ENCODE peak calls at places on chromosomes 6 and 20, in nine cellular contexts. A is NCI-H1436; E is effector memory CD4-positive, alpha-beta T cell; Z is activated CD4-positive, alpha-beta T cell treated with anti-CD3 and anti-CD28 coated beads, Interleukin-2, amount 50 U/mL, for 24 hours; Y is NCI-H2081; H is NCI-H510A treated with DMSO at 0.1 percent for 48 hours; X is H54; O is cardiac fibroblast; U is activated CD4-positive, alpha-beta memory T cell treated with anti-CD3 and anti-CD28 coated beads, Interleukin-2, amount 10 ng/mL, durations not matched to agents 7 days and 5 days. P is an unnamed sample.

GRCh38 chr6:2410982-2411381 is 165.6 kb upstream of the GMDS start:
- DNase-seq in A (no peak), E (no peak), Z (no peak), Y (no peak), H (no peak), X (no peak), O (no peak), U (no peak), P (no peak)

GRCh38 chr6:157443066-157443800 is 62.2 kb downstream of the ZDHHC14 start:
- DNase-seq in A (no peak), E (no peak), Z (no peak), Y (no peak), H (no peak), X (no peak), O (peak; percentile 80), U (peak; percentile 37), P (no peak)

GRCh38 chr6:98777762-98778161 is 56.6 kb upstream of the POU3F2 start:
- DNase-seq in A (no peak), E (no peak), Z (no peak), Y (no peak), H (no peak), X (no peak), O (no peak), U (no peak), P (no peak)

GRCh38 chr6:149317656-149318571 is at the start of gene TAB2:
- DNase-seq in A (no peak), E (peak; percentile 57), Z (peak; percentile 71), Y (peak; percentile 7), H (no peak), X (no peak), O (no peak), U (peak; percentile 79), P (no peak)

GRCh38 chr6:47454713-47455396 is 22.7 kb upstream of the CD2AP start:
- DNase-seq in A (no peak), E (no peak), Z (no peak), Y (no peak), H (no peak), X (no peak), O (no peak), U (no peak), P (no peak)

GRCh38 chr20:10647471-10647870 is 26.3 kb downstream of the JAG1 start:
- DNase-seq in A (no peak), E (no peak), Z (no peak), Y (no peak), H (no peak), X (no peak), O (no peak), U (no peak), P (no peak)

GRCh38 chr6:168116975-168117899 is 38.2 kb upstream of the FRMD1 start:
- DNase-seq in A (no peak), E (no peak), Z (no peak), Y (no peak), H (no peak), X (no peak), O (no peak), U (no peak), P (no peak)

GRCh38 chr6:20172842-20173456 is 39.3 kb downstream of the MBOAT1 start:
- DNase-seq in A (no peak), E (no peak), Z (no peak), Y (no peak), H (no peak), X (no peak), O (no peak), U (no peak), P (no peak)

GRCh38 chr6:94894300-94894699 is 683.0 kb upstream of the MANEA start:
- DNase-seq in A (no peak), E (no peak), Z (no peak), Y (no peak), H (no peak), X (no peak), O (no peak), U (no peak), P (no peak)

GRCh38 chr20:16966276-16966880 is 218.2 kb downstream of the OTOR start:
- DNase-seq in A (no peak), E (no peak), Z (no peak), Y (no peak), H (no peak), X (no peak), O (no peak), U (no peak), P (no peak)

GRCh38 chr6:138593100-138593877 is 94.0 kb upstream of the NHSL1 start:
- DNase-seq in A (no peak), E (no peak), Z (peak; percentile 59), Y (no peak), H (no peak), X (peak; percentile 35), O (peak; percentile 99), U (peak; percentile 37), P (no peak)

GRCh38 chr6:133254552-133255228 is 13.5 kb downstream of the EYA4 start:
- DNase-seq in A (no peak), E (no peak), Z (no peak), Y (peak; percentile 12), H (no peak), X (no peak), O (peak; percentile 75), U (no peak), P (no peak)

P was measured in G401.